ENCODE peak calls at places on chromosomes 4 and X, in four cellular contexts. W is HepG2, C is A549, V is K562. D is an unnamed sample.

GRCh38 chrX:139091086-139091485 is 379.6 kb upstream of the FGF13 start:
- DNase-seq in W (no peak), C (no peak), V (no peak), D (no peak)

GRCh38 chrX:34638116-34638515 is 19.0 kb downstream of the TMEM47 start:
- DNase-seq in W (peak), C (peak), V (peak), D (no peak)

GRCh38 chrX:151987108-151987507 is 12.6 kb upstream of the GABRE start:
- DNase-seq in W (peak), C (no peak), V (no peak), D (no peak)

GRCh38 chr4:174214102-174214878 is 69.2 kb downstream of the FBXO8 start:
- DNase-seq in W (no peak), C (no peak), V (no peak), D (no peak)

GRCh38 chr4:145168578-145169187 is 11.7 kb downstream of the OTUD4 start:
- DNase-seq in W (no peak), C (no peak), V (no peak), D (no peak)

GRCh38 chr4:176840166-176840565 is 47.4 kb upstream of the VEGFC start:
- DNase-seq in W (no peak), C (no peak), V (no peak), D (no peak)

GRCh38 chr4:6963139-6963611 is 53.5 kb downstream of the TBC1D14 start:
- DNase-seq in W (peak), C (no peak), V (no peak), D (no peak)

GRCh38 chr4:108762559-108763225 is at the start of gene ETNPPL:
- DNase-seq in W (peak), C (peak), V (no peak), D (peak)

GRCh38 chr4:153733751-153734448 is 25.9 kb downstream of the RNF175 start:
- DNase-seq in W (no peak), C (no peak), V (no peak), D (no peak)

GRCh38 chr4:155541716-155542115 is 124.9 kb upstream of the GUCY1A1 start:
- DNase-seq in W (no peak), C (no peak), V (no peak), D (no peak)

GRCh38 chrX:1554469-1555210 is 17.7 kb upstream of the P2RY8 start:
- DNase-seq in W (no peak), C (no peak), V (no peak), D (no peak)

GRCh38 chr4:55733874-55734437 is 85.6 kb upstream of the EXOC1L start:
- DNase-seq in W (peak), C (peak), V (peak), D (no peak)

DNA sequence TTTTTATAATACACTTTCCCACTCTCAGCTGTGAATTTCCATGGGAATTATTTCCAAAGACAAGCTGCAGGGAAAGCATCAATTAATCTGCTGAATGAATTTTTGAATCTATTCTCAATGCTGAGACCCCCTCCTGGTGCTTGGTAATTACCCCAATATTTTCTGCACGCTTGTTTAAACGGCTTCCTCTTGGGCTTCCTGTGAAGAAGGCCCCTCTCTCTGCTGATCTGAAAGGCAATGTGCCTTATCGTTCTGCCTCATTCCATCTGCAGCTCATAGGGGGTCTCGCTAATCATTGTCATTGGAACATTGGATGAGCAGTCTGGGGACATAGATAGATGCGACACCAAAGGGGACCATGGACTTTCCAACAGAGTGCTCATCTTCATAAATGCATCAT is 851.6 kb downstream of the PDHA2 start:
- DNase-seq in W (no peak), C (no peak), V (no peak), D (no peak)
- TF ChIP-seq RNF2 in W (no peak), C (no peak), V (no peak), D (no peak)

DNA sequence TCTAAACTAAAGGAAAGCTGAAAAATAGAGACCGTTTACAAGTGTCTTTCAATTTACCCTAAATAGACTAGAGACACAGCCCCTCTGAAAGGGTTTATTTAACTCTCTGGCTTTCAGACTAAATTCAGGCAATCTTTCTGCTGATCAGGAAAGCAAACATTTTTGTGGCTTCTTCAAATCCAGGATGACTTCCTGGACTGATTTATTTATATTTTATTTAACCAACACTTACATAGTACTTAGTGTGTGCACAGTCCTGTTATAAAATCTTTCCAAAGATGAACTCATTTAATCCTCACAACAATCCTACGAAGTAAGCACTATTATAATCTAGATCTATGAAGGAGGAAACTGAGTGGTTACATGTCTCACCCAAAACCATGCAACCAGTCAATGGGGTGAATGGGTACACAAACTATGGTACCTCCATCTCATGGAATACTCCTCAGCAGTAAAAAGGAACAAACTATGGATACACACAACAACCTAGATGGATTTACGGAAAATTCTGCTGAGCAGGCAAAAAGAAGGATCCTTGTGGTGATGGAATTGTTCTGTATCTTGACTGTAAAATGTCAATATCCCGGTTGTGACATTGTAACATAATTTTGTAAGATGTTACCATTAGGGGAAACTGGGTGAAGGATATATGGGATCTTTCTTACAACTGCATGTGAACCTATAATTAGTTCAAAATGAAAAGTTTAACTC is 64.1 kb upstream of the MAMLD1 start:
- DNase-seq in W (no peak), C (no peak), V (no peak), D (no peak)
- TF ChIP-seq RNF2 in W (no peak), C (no peak), V (no peak), D (no peak)

DNA sequence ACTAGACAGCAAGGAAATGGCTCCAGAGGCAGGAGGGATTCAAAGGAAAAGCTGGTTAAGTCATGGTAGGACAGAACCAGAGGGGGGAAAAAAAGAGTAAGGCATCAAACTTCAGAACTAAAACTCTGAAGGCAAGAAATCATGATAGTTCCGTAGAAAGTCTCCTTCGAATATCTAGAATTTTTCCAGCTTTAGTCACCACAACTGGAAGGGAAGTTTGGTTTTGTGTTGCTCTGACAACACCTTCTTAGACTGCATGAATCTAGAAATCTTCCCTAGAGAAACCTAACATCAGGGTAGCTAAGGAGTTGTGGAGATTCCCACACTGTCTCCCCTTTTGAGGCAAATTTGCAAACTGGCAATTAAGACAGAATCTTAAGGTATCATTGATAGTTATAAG is 33.7 kb downstream of the AMMECR1 start:
- DNase-seq in W (no peak), C (peak), V (no peak), D (no peak)
- TF ChIP-seq RNF2 in W (no peak), C (no peak), V (no peak), D (no peak)

GRCh38 chrX:45935408-45935807 is 609.8 kb downstream of the ZNF674 start:
- DNase-seq in W (no peak), C (no peak), V (no peak), D (no peak)
- TF ChIP-seq RNF2 in W (no peak), C (no peak), V (no peak), D (no peak)

DNA sequence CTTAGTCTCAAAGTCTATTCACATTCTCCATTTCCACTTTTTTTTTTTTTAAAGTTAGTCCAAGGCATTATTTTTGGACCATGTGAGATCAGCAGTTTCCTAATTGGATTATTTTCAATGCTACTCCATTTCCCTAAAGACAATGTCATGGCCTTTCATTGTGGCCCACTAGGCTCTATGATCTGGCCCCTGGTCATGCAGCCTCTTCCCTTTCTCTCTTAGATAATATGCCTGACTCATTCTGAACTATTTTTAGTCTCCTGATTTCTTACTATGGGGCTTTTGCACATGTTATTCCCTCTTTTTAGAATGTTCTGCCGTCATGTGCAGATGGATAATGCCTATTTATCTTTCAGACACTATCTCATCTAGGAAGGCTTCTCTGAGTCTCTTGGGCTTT is 157.3 kb downstream of the TMA16 start:
- DNase-seq in W (no peak), C (no peak), V (peak), D (no peak)
- TF ChIP-seq RNF2 in W (no peak), C (no peak), V (no peak), D (no peak)

GRCh38 chrX:130994671-130995070 is 63.5 kb upstream of the ARHGAP36 start:
- DNase-seq in W (no peak), C (peak), V (peak), D (peak)
- TF ChIP-seq RNF2 in W (no peak), C (no peak), V (no peak), D (no peak)

DNA sequence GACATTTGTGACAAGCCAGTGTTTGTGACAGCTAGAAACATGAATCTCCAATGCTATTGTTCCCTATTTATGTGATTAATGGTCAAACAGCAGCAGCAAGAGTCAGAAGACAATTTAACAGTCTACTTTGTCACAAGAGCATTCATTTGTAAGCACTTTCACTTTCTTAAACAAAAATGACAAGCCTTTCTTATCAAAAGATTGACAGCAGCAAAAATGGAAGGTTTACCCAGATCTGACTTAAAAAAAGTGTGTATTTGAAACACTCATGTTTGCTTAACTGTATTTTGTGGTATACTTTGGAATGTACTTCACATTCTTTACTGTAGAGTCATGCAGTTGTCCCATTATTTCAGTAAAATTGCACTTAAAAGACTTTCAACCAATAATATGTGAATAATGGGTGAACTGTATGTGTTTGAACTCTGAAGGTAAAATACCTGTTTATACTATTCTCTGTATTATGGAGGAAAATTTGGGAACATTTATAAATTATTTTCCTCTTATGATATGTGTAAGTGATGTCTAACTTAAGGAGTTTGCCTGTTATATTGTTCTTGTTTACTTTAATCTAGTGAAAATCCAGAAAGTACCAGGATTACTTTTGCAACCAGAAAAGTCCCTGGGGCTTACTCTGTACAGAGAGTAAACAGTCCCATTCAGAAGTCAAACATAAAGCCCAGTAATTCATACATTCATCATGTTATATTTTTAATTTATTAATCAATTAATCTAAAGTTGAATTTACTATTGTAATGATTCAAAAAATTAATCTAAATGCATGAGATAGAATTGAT is 314.9 kb upstream of the TRAM1L1 start:
- DNase-seq in W (peak), C (peak), V (no peak), D (no peak)
- TF ChIP-seq RNF2 in W (no peak), C (no peak), V (no peak), D (no peak)

GRCh38 chr4:2059726-2060577 is 825 bp downstream of the NAT8L start:
- DNase-seq in W (no peak), C (no peak), V (peak), D (no peak)
- TF ChIP-seq RNF2 in W (no peak), C (no peak), V (no peak), D (no peak)

GRCh38 chr4:142353149-142353738 is 492.9 kb downstream of the INPP4B start:
- DNase-seq in W (peak), C (peak), V (peak), D (no peak)
- TF ChIP-seq RNF2 in W (no peak), C (no peak), V (no peak), D (no peak)